ENCODE peak calls at places on chromosomes 3 and 15, in four cellular contexts. One of them, this sample, is unnamed.

GRCh38 chr15:63896336-63897115 is 62.8 kb upstream of the HERC1 start:
- DNase-seq in NT2/D1: no peak
- DNase-seq in GM12878: peak
- DNase-seq in H1: no peak
- DNase-seq in this sample: peak

GRCh38 chr3:180755553-180755952 is 76.3 kb upstream of the CCDC39 start:
- DNase-seq in NT2/D1: peak
- DNase-seq in GM12878: no peak
- DNase-seq in H1: no peak
- DNase-seq in this sample: no peak

GRCh38 chr3:10004506-10004905 is 17.9 kb upstream of the EMC3 start:
- DNase-seq in NT2/D1: no peak
- DNase-seq in GM12878: no peak
- DNase-seq in H1: no peak
- DNase-seq in this sample: no peak

GRCh38 chr3:126932188-126932931 is 50.6 kb upstream of the PLXNA1 start:
- DNase-seq in NT2/D1: no peak
- DNase-seq in GM12878: no peak
- DNase-seq in H1: no peak
- DNase-seq in this sample: no peak

GRCh38 chr3:157533298-157533870 is 30.2 kb upstream of the VEPH1 start:
- DNase-seq in NT2/D1: no peak
- DNase-seq in GM12878: no peak
- DNase-seq in H1: no peak
- DNase-seq in this sample: no peak

GRCh38 chr15:58147151-58147550 is 9.0 kb downstream of the AQP9 start:
- DNase-seq in NT2/D1: no peak
- DNase-seq in GM12878: no peak
- DNase-seq in H1: no peak
- DNase-seq in this sample: no peak

GRCh38 chr3:49725906-49726681 is 2.3 kb upstream of the GMPPB start:
- DNase-seq in NT2/D1: no peak
- DNase-seq in GM12878: no peak
- DNase-seq in H1: no peak
- DNase-seq in this sample: no peak

GRCh38 chr15:61196156-61196555 is 32.9 kb downstream of the RORA start:
- DNase-seq in NT2/D1: no peak
- DNase-seq in GM12878: no peak
- DNase-seq in H1: no peak
- DNase-seq in this sample: no peak

GRCh38 chr3:46440531-46441294 is 24.0 kb downstream of the LTF start:
- DNase-seq in NT2/D1: peak
- DNase-seq in GM12878: peak
- DNase-seq in H1: no peak
- DNase-seq in this sample: no peak

GRCh38 chr3:70861855-70862254 is 549.4 kb upstream of the MDFIC2 start:
- DNase-seq in NT2/D1: no peak
- DNase-seq in GM12878: no peak
- DNase-seq in H1: no peak
- DNase-seq in this sample: no peak

GRCh38 chr15:77607111-77607893 is 25.4 kb downstream of the LINGO1 start:
- DNase-seq in NT2/D1: no peak
- DNase-seq in GM12878: no peak
- DNase-seq in H1: no peak
- DNase-seq in this sample: no peak

GRCh38 chr15:85047271-85047948 is 65.8 kb downstream of the PDE8A start:
- DNase-seq in NT2/D1: no peak
- DNase-seq in GM12878: no peak
- DNase-seq in H1: no peak
- DNase-seq in this sample: peak

GRCh38 chr3:58025824-58026579 is 17.8 kb downstream of the FLNB start:
- DNase-seq in NT2/D1: no peak
- DNase-seq in GM12878: no peak
- DNase-seq in H1: no peak
- DNase-seq in this sample: peak

GRCh38 chr3:172056416-172056815 is 17.0 kb downstream of the FNDC3B start:
- DNase-seq in NT2/D1: no peak
- DNase-seq in GM12878: no peak
- DNase-seq in H1: no peak
- DNase-seq in this sample: no peak

GRCh38 chr15:100201376-100202280 is 140.1 kb downstream of the ADAMTS17 start:
- DNase-seq in NT2/D1: no peak
- DNase-seq in GM12878: peak
- DNase-seq in H1: no peak
- DNase-seq in this sample: no peak

GRCh38 chr3:190261740-190262139 is 60.5 kb downstream of the CLDN1 start:
- DNase-seq in NT2/D1: no peak
- DNase-seq in GM12878: no peak
- DNase-seq in H1: no peak
- DNase-seq in this sample: no peak

GRCh38 chr15:100340721-100341661 is 784 bp downstream of the ADAMTS17 start:
- DNase-seq in NT2/D1: no peak
- DNase-seq in GM12878: no peak
- DNase-seq in H1: no peak
- DNase-seq in this sample: no peak

GRCh38 chr3:134058728-134059601 is 29.2 kb upstream of the SLCO2A1 start:
- DNase-seq in NT2/D1: no peak
- DNase-seq in GM12878: no peak
- DNase-seq in H1: no peak
- DNase-seq in this sample: no peak

GRCh38 chr15:48253186-48253585 is 47.1 kb downstream of the SLC12A1 start:
- DNase-seq in NT2/D1: no peak
- DNase-seq in GM12878: no peak
- DNase-seq in H1: no peak
- DNase-seq in this sample: no peak

GRCh38 chr15:62561572-62561970 is 396.5 kb upstream of the C2CD4B start:
- DNase-seq in NT2/D1: no peak
- DNase-seq in GM12878: no peak
- DNase-seq in H1: no peak
- DNase-seq in this sample: no peak

GRCh38 chr15:62554164-62554563 is 389.1 kb upstream of the C2CD4B start:
- DNase-seq in NT2/D1: no peak
- DNase-seq in GM12878: no peak
- DNase-seq in H1: no peak
- DNase-seq in this sample: no peak

GRCh38 chr15:62558640-62559039 is 393.6 kb upstream of the C2CD4B start:
- DNase-seq in NT2/D1: no peak
- DNase-seq in GM12878: no peak
- DNase-seq in H1: no peak
- DNase-seq in this sample: peak

GRCh38 chr15:62560943-62561571 is 396.0 kb upstream of the C2CD4B start:
- DNase-seq in NT2/D1: no peak
- DNase-seq in GM12878: no peak
- DNase-seq in H1: no peak
- DNase-seq in this sample: no peak

GRCh38 chr15:62559049-62559733 is 394.1 kb upstream of the C2CD4B start:
- DNase-seq in NT2/D1: no peak
- DNase-seq in GM12878: no peak
- DNase-seq in H1: no peak
- DNase-seq in this sample: no peak
- TF ChIP-seq ZNF274 in NT2/D1: no peak
- TF ChIP-seq ZNF274 in GM12878: no peak
- TF ChIP-seq ZNF274 in H1: no peak
- TF ChIP-seq ZNF274 in this sample: no peak

GRCh38 chr3:122992138-122992537 is 35.4 kb downstream of the SEMA5B start:
- DNase-seq in NT2/D1: no peak
- DNase-seq in GM12878: no peak
- DNase-seq in H1: no peak
- DNase-seq in this sample: no peak

GRCh38 chr3:122991236-122991985 is 36.2 kb downstream of the SEMA5B start:
- DNase-seq in NT2/D1: no peak
- DNase-seq in GM12878: no peak
- DNase-seq in H1: no peak
- DNase-seq in this sample: no peak

GRCh38 chr3:122994954-122995353 is 32.6 kb downstream of the SEMA5B start:
- DNase-seq in NT2/D1: no peak
- DNase-seq in GM12878: no peak
- DNase-seq in H1: no peak
- DNase-seq in this sample: no peak

GRCh38 chr3:122993573-122993972 is 34.0 kb downstream of the SEMA5B start:
- DNase-seq in NT2/D1: no peak
- DNase-seq in GM12878: no peak
- DNase-seq in H1: no peak
- DNase-seq in this sample: no peak

GRCh38 chr3:122992628-122993570 is 34.7 kb downstream of the SEMA5B start:
- DNase-seq in NT2/D1: no peak
- DNase-seq in GM12878: no peak
- DNase-seq in H1: no peak
- DNase-seq in this sample: no peak
- TF ChIP-seq SUZ12 in NT2/D1: no peak
- TF ChIP-seq SUZ12 in GM12878: no peak
- TF ChIP-seq SUZ12 in H1: no peak
- TF ChIP-seq SUZ12 in this sample: no peak

DNA sequence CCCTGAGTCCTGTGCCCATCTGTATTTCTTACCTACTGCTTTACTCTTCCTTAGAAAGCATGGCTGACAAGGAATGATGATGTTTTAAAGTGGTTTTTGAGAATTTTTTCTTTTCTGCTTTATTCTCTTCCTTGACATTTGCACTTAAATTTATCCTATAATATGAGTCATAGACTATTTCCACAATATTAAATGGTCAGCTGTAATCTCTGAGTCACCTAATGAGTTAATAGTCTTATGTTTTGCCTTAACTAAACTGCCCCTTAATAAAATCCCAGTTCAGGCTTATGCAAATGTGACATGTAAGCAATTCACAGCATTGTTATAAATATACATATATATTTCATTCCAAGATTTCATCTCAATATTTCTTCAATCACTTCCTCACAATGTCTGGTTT is 23.8 kb downstream of the MEIS2 start:
- DNase-seq in NT2/D1: no peak
- DNase-seq in GM12878: no peak
- DNase-seq in H1: no peak
- DNase-seq in this sample: no peak
- TF ChIP-seq ZNF274 in NT2/D1: no peak
- TF ChIP-seq ZNF274 in GM12878: no peak
- TF ChIP-seq ZNF274 in H1: no peak
- TF ChIP-seq ZNF274 in this sample: no peak

GRCh38 chr15:62606376-62607164 is 436.0 kb upstream of the TPM1 start:
- DNase-seq in NT2/D1: no peak
- DNase-seq in GM12878: no peak
- DNase-seq in H1: no peak
- DNase-seq in this sample: no peak
- TF ChIP-seq SUZ12 in NT2/D1: no peak
- TF ChIP-seq SUZ12 in GM12878: no peak
- TF ChIP-seq SUZ12 in H1: no peak
- TF ChIP-seq SUZ12 in this sample: no peak